ENCODE peak calls at places on chromosome 19, in five cellular contexts. G is AG09319, K is HFFc6, N is progenitor cell of endocrine pancreas, Y is BE2C. X is an unnamed sample.

GRCh38 chr19:53927745-53928144 is 18.7 kb downstream of the CACNG7 start:
- DNase-seq in G (peak), K (peak), N (peak), Y (no peak), X (peak)

GRCh38 chr19:10271543-10272086 is 695 bp downstream of the ICAM1 start:
- DNase-seq in G (no peak), K (no peak), N (no peak), Y (no peak), X (no peak)

GRCh38 chr19:42846597-42846996 is 32.9 kb downstream of the PSG1 start:
- DNase-seq in G (no peak), K (peak), N (no peak), Y (no peak), X (no peak)

GRCh38 chr19:52638601-52639000 is 446 bp upstream of the ZNF83 start:
- DNase-seq in G (no peak), K (no peak), N (no peak), Y (peak), X (no peak)

GRCh38 chr19:4172861-4173473 is 9.4 kb downstream of the SIRT6 start:
- DNase-seq in G (no peak), K (no peak), N (peak), Y (peak), X (no peak)

GRCh38 chr19:11767633-11768133 is 883 bp downstream of the ZNF441 start:
- DNase-seq in G (no peak), K (peak), N (peak), Y (peak), X (no peak)

GRCh38 chr19:2164020-2164988 is 571 bp downstream of the DOT1L start:
- DNase-seq in G (no peak), K (no peak), N (peak), Y (no peak), X (no peak)

GRCh38 chr19:42076375-42076944 is 494 bp downstream of the ZNF574 start:
- DNase-seq in G (no peak), K (no peak), N (no peak), Y (no peak), X (no peak)

GRCh38 chr19:10919352-10920287 is 8.8 kb downstream of the YIPF2 start:
- DNase-seq in G (no peak), K (no peak), N (no peak), Y (peak), X (no peak)

GRCh38 chr19:4704317-4704673 is 19.3 kb downstream of the DPP9 start:
- DNase-seq in G (no peak), K (no peak), N (no peak), Y (no peak), X (no peak)

GRCh38 chr19:56350416-56351045 is 35.9 kb upstream of the ZSCAN5A start:
- DNase-seq in G (no peak), K (peak), N (peak), Y (peak), X (peak)

GRCh38 chr19:6588508-6589345 is 2.2 kb downstream of the CD70 start:
- DNase-seq in G (no peak), K (no peak), N (no peak), Y (no peak), X (no peak)

GRCh38 chr19:42301646-42302204 is at the start of gene PRR19:
- DNase-seq in G (no peak), K (no peak), N (no peak), Y (no peak), X (no peak)

GRCh38 chr19:54738715-54739114 is 402 bp downstream of the KIR2DL3 start:
- DNase-seq in G (no peak), K (no peak), N (no peak), Y (no peak), X (no peak)

GRCh38 chr19:1140673-1141072 is 33.4 kb downstream of the SBNO2 start:
- DNase-seq in G (no peak), K (no peak), N (no peak), Y (no peak), X (no peak)

GRCh38 chr19:44050740-44051653 is 839 bp upstream of the ZNF223 start:
- DNase-seq in G (no peak), K (no peak), N (no peak), Y (no peak), X (no peak)

GRCh38 chr19:52170304-52170703 is 1.1 kb downstream of the ZNF836 start:
- DNase-seq in G (no peak), K (no peak), N (no peak), Y (no peak), X (no peak)

GRCh38 chr19:32876919-32877285 is 7.3 kb upstream of the SLC7A9 start:
- DNase-seq in G (no peak), K (peak), N (no peak), Y (no peak), X (no peak)

GRCh38 chr19:36236946-36237310 is 22.0 kb downstream of the ZNF146 start:
- DNase-seq in G (no peak), K (no peak), N (no peak), Y (no peak), X (no peak)

GRCh38 chr19:2097330-2098327 is 914 bp downstream of the IZUMO4 start:
- DNase-seq in G (no peak), K (no peak), N (no peak), Y (no peak), X (no peak)

GRCh38 chr19:6576869-6577281 is 14.1 kb downstream of the CD70 start:
- DNase-seq in G (no peak), K (no peak), N (no peak), Y (no peak), X (no peak)

GRCh38 chr19:44777715-44778347 is at the start of gene CBLC:
- DNase-seq in G (no peak), K (no peak), N (peak), Y (peak), X (no peak)

GRCh38 chr19:46408611-46409039 is 4.7 kb downstream of the CCDC8 start:
- DNase-seq in G (no peak), K (no peak), N (no peak), Y (no peak), X (no peak)

GRCh38 chr19:45113628-45114027 is 20.6 kb downstream of the PPP1R37 start:
- DNase-seq in G (no peak), K (no peak), N (no peak), Y (no peak), X (no peak)

GRCh38 chr19:53985863-53986262 is 5.6 kb upstream of the CACNG6 start:
- DNase-seq in G (no peak), K (no peak), N (no peak), Y (no peak), X (no peak)

DNA sequence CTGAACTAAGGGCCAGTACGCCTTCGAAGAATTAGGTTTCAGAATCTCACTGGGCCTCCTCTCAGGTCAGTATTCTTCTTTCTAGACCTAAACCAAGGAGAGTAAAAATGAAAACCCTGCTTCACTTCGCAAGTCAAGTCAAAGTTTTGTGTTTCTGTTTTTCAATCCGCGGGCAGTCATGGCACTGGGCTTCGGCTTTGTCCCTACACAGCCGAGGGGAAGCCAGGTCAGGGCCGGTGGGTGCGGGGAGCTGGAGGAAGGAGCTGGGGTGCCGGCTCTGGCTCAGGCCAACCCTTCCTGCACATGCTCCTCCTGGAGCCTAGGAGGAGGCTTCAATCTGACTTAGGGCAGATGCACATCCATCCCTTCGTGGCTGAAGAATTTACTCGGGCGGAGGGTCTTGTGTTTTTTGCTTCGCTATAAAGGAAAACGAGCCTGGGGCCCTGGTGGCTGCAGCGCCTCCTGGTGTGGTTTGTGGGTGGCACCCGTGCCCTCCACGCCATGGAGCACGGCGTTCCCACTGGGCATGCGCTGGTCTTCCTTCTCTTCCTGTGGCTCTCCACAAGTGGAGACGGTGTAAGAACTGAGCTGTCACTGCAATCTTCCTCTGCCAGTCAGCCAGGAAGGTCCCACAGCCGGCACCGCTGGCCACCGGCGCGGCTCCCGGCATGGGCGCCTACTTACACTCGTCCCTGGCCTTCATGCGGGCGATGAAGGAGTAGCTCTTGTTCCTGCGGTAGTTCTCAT is 22.5 kb downstream of the C19orf44 start:
- DNase-seq in G (no peak), K (no peak), N (no peak), Y (no peak), X (no peak)
- TF ChIP-seq CTCF in G (no peak), K (peak), N (peak), Y (peak), X (peak)

GRCh38 chr19:13875824-13876223 is 1.1 kb upstream of the NANOS3 start:
- DNase-seq in G (no peak), K (no peak), N (no peak), Y (no peak), X (no peak)

GRCh38 chr19:13872339-13872694 is 4.6 kb upstream of the NANOS3 start:
- DNase-seq in G (no peak), K (no peak), N (no peak), Y (no peak), X (no peak)

GRCh38 chr19:13873776-13874515 is 3.0 kb upstream of the NANOS3 start:
- DNase-seq in G (no peak), K (no peak), N (no peak), Y (no peak), X (no peak)

GRCh38 chr19:13869324-13869723 is 7.6 kb upstream of the NANOS3 start:
- DNase-seq in G (no peak), K (no peak), N (no peak), Y (no peak), X (no peak)

GRCh38 chr19:13872695-13873389 is 4.1 kb upstream of the NANOS3 start:
- DNase-seq in G (no peak), K (no peak), N (no peak), Y (no peak), X (no peak)
- TF ChIP-seq CTCF in G (no peak), K (peak), N (peak), Y (no peak), X (no peak)

DNA sequence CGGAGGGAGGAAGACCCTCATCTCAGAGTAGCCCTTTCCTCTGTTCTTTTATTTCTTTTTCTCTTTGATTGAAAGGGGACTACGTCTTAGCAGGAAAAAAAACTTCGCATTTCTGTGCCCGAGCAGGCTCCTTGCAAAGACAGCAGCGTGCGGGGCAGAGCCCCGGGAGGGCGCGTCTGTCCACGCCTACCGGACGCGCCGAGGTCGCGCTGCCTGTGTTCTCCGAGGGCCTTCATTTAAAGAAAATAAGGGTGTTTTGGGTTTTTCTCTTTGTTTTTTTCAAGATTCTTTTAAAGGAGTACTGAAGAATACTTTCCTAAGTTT is 29.2 kb downstream of the CERS1 start:
- DNase-seq in G (no peak), K (no peak), N (no peak), Y (no peak), X (no peak)
- TF ChIP-seq CTCF in G (no peak), K (peak), N (no peak), Y (no peak), X (no peak)

DNA sequence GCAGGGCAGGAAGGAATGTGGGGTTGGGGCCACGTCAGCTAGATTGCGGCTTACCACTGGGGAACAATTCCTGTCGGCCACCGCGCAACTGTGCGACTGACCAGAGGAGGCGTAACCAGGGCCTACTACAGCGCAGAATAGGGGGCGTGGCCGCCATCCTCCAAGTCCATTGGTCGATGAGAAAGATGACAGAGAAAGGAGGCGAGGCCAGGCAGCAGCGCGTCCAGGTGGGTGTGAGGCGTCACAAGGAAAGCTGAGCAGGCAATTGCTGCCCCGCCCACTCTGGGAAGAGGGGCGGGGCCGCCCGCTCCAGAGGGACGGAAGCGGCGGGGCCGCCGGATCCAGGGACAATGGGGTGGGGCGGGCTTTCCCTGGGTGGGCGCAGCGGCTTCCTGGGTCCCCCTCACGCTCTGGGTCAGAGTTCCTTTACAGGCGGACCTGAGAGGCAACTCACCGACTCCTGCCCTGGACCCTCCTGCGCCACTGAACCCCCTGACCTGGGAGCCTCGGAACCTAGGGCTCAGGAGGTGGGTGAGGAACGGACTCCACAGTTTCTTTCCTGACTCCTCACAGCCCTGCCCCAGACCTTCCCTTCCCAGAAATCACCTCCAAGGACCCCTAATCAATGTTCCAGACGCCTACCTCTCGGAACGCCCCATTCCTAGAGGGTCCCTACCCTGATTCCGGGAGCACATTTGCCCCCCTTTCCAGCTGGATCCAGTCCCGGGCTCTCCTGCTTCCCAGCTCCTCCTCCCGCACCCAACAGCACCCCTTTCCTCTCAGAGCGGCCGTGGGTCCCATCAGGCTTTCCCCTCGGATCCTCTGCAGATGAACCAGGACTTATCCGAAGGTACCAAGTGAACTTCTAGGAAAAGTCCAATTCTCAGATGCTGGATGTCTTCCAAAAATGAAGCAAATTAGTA is 101.5 kb upstream of the ZNF492 start:
- DNase-seq in G (no peak), K (no peak), N (no peak), Y (no peak), X (no peak)
- TF ChIP-seq CTCF in G (no peak), K (no peak), N (no peak), Y (no peak), X (no peak)

GRCh38 chr19:17091758-17092333 is 16.3 kb downstream of the MYO9B start:
- DNase-seq in G (no peak), K (no peak), N (no peak), Y (no peak), X (no peak)

GRCh38 chr19:17095141-17095919 is 19.8 kb downstream of the MYO9B start:
- DNase-seq in G (no peak), K (no peak), N (no peak), Y (no peak), X (no peak)

GRCh38 chr19:17089238-17089637 is 13.7 kb downstream of the MYO9B start:
- DNase-seq in G (peak), K (peak), N (no peak), Y (no peak), X (no peak)

GRCh38 chr19:17090501-17091074 is 15.0 kb downstream of the MYO9B start:
- DNase-seq in G (no peak), K (no peak), N (no peak), Y (no peak), X (no peak)

DNA sequence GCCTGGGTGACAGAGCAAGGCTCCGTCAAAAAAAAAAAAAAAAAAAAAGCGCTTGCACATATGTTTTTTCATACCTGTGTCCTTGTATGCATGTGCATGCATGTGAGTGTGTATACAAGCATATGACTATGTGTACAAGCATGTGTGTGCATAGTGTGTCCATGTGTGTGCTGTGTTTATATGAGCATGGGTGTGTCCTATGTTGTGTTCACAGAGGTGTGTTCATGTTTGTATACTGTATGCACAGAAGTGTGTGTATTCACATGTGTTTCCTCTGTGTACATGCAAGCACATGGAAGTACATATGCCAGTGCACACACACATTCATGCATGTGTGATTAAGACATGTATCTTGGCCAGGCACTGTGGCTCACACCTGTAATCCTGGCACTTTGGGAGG is 17.1 kb downstream of the MYO9B start:
- DNase-seq in G (no peak), K (no peak), N (no peak), Y (no peak), X (no peak)
- TF ChIP-seq CTCF in G (no peak), K (no peak), N (no peak), Y (no peak), X (no peak)

GRCh38 chr19:34096020-34096915 is 76.0 kb upstream of the LSM14A start:
- DNase-seq in G (no peak), K (peak), N (no peak), Y (no peak), X (peak)
- TF ChIP-seq CTCF in G (peak), K (peak), N (peak), Y (peak), X (peak)

DNA sequence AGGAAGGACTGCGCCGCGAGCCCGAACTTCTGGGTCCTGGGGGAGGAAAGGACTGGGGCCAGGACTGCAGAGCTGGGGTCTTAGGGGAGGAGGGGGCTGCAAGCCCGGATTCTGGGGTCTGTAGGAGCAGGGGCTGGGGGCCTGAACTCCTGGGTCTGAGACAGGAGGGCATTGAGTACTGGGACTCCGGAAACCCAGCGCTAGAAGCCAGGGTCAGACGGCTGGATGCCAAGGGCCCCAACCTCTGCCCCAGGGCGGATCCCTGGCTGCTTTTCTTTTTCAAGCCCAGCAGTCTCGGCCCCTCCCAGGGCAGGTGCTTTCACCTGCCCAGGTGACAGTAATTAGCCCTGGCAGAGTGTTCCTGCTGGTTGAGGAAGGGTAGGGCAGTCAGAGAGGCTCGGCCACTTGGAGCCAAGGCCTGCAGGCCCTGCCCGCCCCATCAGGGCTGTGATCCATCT is 2.3 kb downstream of the MYH14 start:
- DNase-seq in G (no peak), K (no peak), N (peak), Y (no peak), X (no peak)
- TF ChIP-seq CTCF in G (no peak), K (no peak), N (peak), Y (no peak), X (no peak)

GRCh38 chr19:48391100-48392005 is at the start of gene KDELR1:
- DNase-seq in G (peak), K (peak), N (peak), Y (peak), X (no peak)
- TF ChIP-seq CTCF in G (peak), K (peak), N (peak), Y (peak), X (peak)

GRCh38 chr19:29417048-29417447 is 108.7 kb upstream of the VSTM2B start:
- DNase-seq in G (no peak), K (no peak), N (no peak), Y (no peak), X (no peak)

GRCh38 chr19:29420065-29420464 is 105.7 kb upstream of the VSTM2B start:
- DNase-seq in G (no peak), K (no peak), N (no peak), Y (no peak), X (no peak)

GRCh38 chr19:29420482-29421185 is 105.2 kb upstream of the VSTM2B start:
- DNase-seq in G (no peak), K (no peak), N (no peak), Y (no peak), X (no peak)

GRCh38 chr19:29415507-29415906 is 110.3 kb upstream of the VSTM2B start:
- DNase-seq in G (no peak), K (no peak), N (no peak), Y (no peak), X (no peak)

GRCh38 chr19:29418106-29418684 is 107.6 kb upstream of the VSTM2B start:
- DNase-seq in G (no peak), K (no peak), N (no peak), Y (no peak), X (no peak)
- TF ChIP-seq CTCF in G (no peak), K (no peak), N (no peak), Y (no peak), X (no peak)